ENCODE peak calls at places on chromosomes 7 and 10, in nine cellular contexts. O is Peyer's patch, I is endothelial cell of umbilical vein, D is body of pancreas, G is H1, W is right lobe of liver, E is spleen, F is prostate gland, L is stomach. N is an unnamed sample.

GRCh38 chr10:70523044-70523443 is 44.5 kb downstream of the PALD1 start:
- DNase-seq in O (no peak), G (no peak), L (no peak), W (no peak), I (no peak), F (no peak), D (no peak), E (no peak), N (no peak)

GRCh38 chr7:35725280-35725680 is 30.3 kb upstream of the HERPUD2 start:
- DNase-seq in E (peak; percentile 89), F (no peak), O (peak; percentile 85), D (no peak), G (no peak), L (peak; percentile 41), W (no peak), I (no peak), N (no peak)

GRCh38 chr7:97771576-97771975 is 39.7 kb downstream of the TAC1 start:
- DNase-seq in W (no peak), I (no peak), F (no peak), G (no peak), L (no peak), D (no peak), O (no peak), E (no peak), N (no peak)

GRCh38 chr7:123096434-123096833 is 100.9 kb upstream of the TAS2R16 start:
- DNase-seq in I (no peak), O (no peak), L (no peak), D (no peak), F (no peak), G (no peak), W (no peak), E (no peak), N (no peak)

GRCh38 chr10:120459185-120459584 is 2.2 kb downstream of the PLPP4 start:
- DNase-seq in I (no peak), L (no peak), D (no peak), O (no peak), F (no peak), G (no peak), W (no peak), E (no peak), N (no peak)

GRCh38 chr7:69782917-69783684 is 184.8 kb downstream of the AUTS2 start:
- DNase-seq in F (peak; percentile 33), E (no peak), L (no peak), D (peak; percentile 35), I (no peak), O (no peak), G (no peak), W (no peak), N (no peak)

GRCh38 chr10:11261687-11262086 is 244.0 kb downstream of the CELF2 start:
- DNase-seq in E (no peak), O (no peak), W (no peak), D (peak; percentile 76), L (no peak), I (no peak), G (no peak), F (no peak), N (no peak)

GRCh38 chr7:7639847-7640220 is 718 bp upstream of the UMAD1 start:
- DNase-seq in W (no peak), G (no peak), D (no peak), L (no peak), O (peak; percentile 37), I (peak; percentile 46), E (no peak), F (peak; percentile 17), N (no peak)

GRCh38 chr7:106073701-106074100 is 38.4 kb downstream of the SYPL1 start:
- DNase-seq in I (no peak), W (no peak), D (no peak), G (no peak), F (no peak), O (no peak), L (no peak), E (no peak), N (no peak)

GRCh38 chr7:106074257-106074656 is 37.9 kb downstream of the SYPL1 start:
- DNase-seq in L (no peak), G (no peak), D (no peak), W (no peak), E (peak; percentile 78), F (no peak), O (no peak), I (no peak), N (no peak)

GRCh38 chr7:106071356-106071998 is 40.6 kb downstream of the SYPL1 start:
- DNase-seq in O (peak; percentile 74), W (no peak), E (peak; percentile 89), I (peak; percentile 79), L (peak; percentile 71), D (no peak), G (no peak), F (peak; percentile 61), N (no peak)

GRCh38 chr7:106071999-106072714 is 40.0 kb downstream of the SYPL1 start:
- DNase-seq in E (no peak), O (no peak), G (no peak), D (peak; percentile 69), F (peak; percentile 88), L (peak; percentile 83), W (no peak), I (peak; percentile 96), N (no peak)

DNA sequence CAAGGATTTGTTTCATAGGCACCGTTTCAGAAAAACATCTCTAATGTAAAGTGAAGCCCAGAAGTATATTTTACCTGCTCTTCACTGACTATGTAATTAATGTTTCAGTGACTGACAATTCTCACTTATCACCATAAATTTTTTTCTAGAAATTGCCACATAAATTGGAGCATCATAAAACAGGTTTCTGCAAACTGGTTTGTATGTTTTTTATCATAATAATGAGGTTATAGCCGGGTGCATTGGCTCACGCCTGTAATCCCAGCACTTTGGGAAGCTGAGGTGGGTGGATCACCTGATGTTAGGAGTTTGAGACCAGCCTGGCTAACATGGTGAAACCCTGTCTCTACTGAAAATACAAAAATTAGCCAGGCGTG is 39.4 kb downstream of the SYPL1 start:
- DNase-seq in L (no peak), O (no peak), D (no peak), F (no peak), W (no peak), E (no peak), G (no peak), I (no peak), N (no peak)
- H3K27ac ChIP-seq in L (peak overlapping the region; percentile 88), O (no peak overlapping the region), D (no peak overlapping the region), F (peak overlapping the region; percentile 69), W (no peak overlapping the region), E (peak overlapping the region; percentile 96), G (no peak overlapping the region), I (peak overlapping the region; percentile 60), N (peak overlapping the region; percentile 86)

GRCh38 chr10:85950921-85951320 is 415.7 kb downstream of the GRID1 start:
- DNase-seq in D (no peak), I (no peak), O (no peak), F (no peak), L (no peak), G (no peak), E (no peak), W (no peak), N (peak; percentile 90)

DNA sequence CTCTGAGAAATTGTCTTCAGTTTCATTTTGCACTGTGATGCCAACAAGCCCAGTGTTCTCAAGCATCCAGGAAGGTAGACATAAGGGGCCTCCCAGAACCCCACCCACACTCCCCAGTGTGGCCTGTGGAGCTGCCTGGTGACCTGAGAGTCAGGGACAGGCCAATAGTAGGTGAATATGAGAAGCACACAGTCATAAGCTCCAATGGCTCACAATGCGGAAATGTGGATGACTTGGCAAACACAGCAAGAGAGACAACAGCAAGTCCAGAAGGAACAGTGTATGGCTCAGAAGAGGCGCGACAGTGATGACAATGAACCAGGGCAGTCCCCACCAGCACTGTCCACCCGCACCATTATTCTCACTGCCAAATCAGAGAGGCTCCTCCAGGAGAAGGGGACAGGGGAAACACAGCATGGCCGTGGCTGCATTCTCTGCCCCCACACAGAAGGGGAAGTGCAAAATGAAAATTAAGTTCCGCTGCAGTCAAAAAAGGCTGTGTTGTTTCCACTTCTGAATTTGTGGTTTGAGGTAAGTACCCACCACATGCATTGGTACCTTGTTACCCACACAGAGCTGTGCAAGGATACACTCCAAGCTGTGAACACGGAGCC is 419.8 kb downstream of the GRID1 start:
- DNase-seq in F (no peak), D (no peak), G (no peak), O (peak; percentile 24), I (no peak), L (no peak), W (no peak), E (no peak), N (no peak)
- TF ChIP-seq POLR2A in F (no peak), D (no peak), G (no peak), O (no peak), I (no peak), L (no peak), W (no peak), E (no peak), N (no peak)

DNA sequence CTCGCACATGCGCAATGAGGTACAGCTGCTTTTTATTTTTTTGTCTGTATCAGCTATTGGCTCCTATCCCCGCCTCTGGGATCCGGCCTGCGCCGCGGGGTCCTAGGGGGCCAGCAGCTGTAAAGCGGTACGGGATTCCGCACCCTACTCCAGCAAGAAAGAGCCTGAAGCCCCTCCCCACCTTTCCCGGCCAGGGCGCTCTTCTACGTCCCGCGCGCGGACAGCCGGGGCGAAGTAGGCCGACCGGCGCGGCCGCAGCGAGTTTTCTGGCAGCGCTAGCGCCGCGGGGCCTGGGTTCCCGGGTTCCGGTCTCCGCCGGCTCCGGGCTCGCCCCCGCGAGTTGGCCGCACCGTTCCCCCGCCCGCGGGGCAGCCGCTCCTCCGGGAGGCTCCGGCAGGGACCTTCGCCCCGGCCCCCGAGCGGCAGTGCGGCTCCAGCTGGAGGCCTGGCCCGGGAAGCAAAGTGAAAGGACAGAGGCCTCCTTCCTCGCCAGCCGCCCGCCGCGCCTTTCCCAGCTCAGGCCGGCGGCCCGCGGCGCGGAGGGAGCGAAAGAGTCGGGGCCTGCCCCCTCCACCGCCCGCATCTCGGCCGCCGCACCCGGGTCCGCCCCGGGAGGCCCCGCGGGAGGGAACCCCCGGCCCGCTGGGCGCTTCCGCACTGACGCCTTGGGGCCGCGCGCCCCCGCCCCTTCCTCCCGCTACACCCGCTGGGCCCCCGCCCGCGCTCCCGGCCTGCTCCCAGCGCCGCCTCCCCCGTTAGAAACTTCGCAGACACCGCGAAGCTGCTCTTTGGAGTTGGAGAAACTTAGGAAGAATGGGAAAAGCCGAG is 4.7 kb upstream of the SPAG6 start:
- DNase-seq in I (peak; percentile 53), E (peak; percentile 93), D (peak; percentile 58), L (peak; percentile 57), W (peak; percentile 79), F (peak; percentile 53), G (peak; percentile 81), O (peak; percentile 49), N (no peak)
- H3K27ac ChIP-seq in I (peak overlapping the region; percentile 63), E (peak overlapping the region; percentile 94), D (peak overlapping the region; percentile 86), L (peak overlapping the region; percentile 98), W (peak overlapping the region; percentile 95), F (peak overlapping the region; percentile 92), G (no peak overlapping the region), O (peak overlapping the region; percentile 89), N (peak overlapping the region; percentile 97)

DNA sequence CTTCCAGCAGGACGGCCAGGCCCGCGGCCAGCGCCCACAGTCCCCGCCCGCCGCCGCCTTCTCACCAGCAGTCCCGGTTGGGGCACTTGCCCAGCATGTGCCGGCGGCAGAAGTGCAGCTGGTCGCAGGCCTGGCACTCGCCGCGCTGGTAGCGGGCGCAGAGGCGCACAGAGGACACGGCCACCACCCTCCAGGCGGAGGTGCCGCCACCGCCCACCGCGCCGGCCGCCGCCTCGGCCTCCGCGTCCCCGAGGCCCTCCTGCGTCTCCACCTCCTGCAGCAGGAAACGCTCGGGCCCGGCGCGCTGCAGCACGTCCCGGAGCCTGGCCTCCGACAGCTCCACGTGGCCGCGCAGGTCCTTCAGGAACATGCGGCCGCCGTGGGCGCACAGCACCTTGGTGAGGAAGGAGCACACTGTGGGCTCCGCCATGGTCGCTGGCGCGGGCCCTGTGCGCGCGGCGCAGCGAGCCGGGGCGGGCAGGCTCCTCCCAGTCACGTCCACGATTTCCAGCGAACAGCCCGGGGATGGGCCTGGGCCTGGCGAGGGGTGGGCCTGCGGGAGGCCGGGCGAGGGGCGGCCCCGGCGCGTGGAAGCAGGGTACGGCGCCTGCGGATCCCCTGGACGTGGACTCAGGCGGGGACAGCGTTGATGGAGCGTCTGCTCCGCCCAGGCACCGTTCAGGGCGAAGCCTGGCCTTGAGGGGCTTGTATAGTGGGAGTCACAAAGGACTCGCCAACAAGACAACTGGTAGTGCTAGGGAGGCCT is at the start of gene ZC3HAV1L:
- DNase-seq in I (peak; percentile 84), G (peak; percentile 80), F (peak; percentile 36), L (peak; percentile 60), W (peak; percentile 66), D (peak; percentile 66), O (no peak), E (peak; percentile 86), N (no peak)
- TF ChIP-seq POLR2A in I (peak; percentile 92), G (peak; percentile 35), F (peak; percentile 65), L (no peak), W (peak; percentile 17), D (peak; percentile 48), O (no peak), E (no peak), N (no peak)